ENCODE peak calls at places on chromosome 22, in six cellular contexts. B is lung, Z is pancreas, S is upper lobe of right lung, I is HCT116, L is ovary. A is an unnamed sample.

GRCh38 chr22:50318698-50319411 is 8.0 kb downstream of the DENND6B start:
- DNase-seq in B (no peak), L (no peak), Z (no peak), I (no peak), S (peak; percentile 61), A (no peak)

GRCh38 chr22:47095395-47096122 is 333.1 kb downstream of the TBC1D22A start:
- DNase-seq in B (no peak), I (no peak), L (no peak), S (no peak), Z (no peak), A (no peak)

GRCh38 chr22:50193621-50194020 is 7.2 kb upstream of the SELENOO start:
- DNase-seq in S (no peak), Z (no peak), I (no peak), B (no peak), L (no peak), A (no peak)

GRCh38 chr22:35203583-35203982 is 53.7 kb upstream of the HMGXB4 start:
- DNase-seq in I (no peak), B (no peak), Z (no peak), L (no peak), S (no peak), A (no peak)

GRCh38 chr22:43825651-43826050 is 13.5 kb upstream of the EFCAB6 start:
- DNase-seq in B (no peak), Z (no peak), I (no peak), L (no peak), S (no peak), A (no peak)

GRCh38 chr22:50537765-50538164 is 7.9 kb upstream of the KLHDC7B start:
- DNase-seq in Z (no peak), L (no peak), S (no peak), B (no peak), I (no peak), A (no peak)

GRCh38 chr22:35258144-35258988 is 1.1 kb downstream of the HMGXB4 start:
- DNase-seq in B (no peak), I (no peak), Z (peak; percentile 15), L (no peak), S (no peak), A (peak; percentile 43)

GRCh38 chr22:27810566-27810965 is 9.0 kb upstream of the MN1 start:
- DNase-seq in L (peak; percentile 91), I (no peak), B (no peak), S (no peak), Z (peak; percentile 35), A (peak; percentile 69)

GRCh38 chr22:50600541-50600940 is at the start of gene MAPK8IP2:
- DNase-seq in I (no peak), Z (no peak), S (no peak), L (no peak), B (no peak), A (no peak)

GRCh38 chr22:44399906-44400762 is 87.4 kb upstream of the SHISAL1 start:
- DNase-seq in B (no peak), S (peak; percentile 45), Z (no peak), I (no peak), L (no peak), A (no peak)

GRCh38 chr22:17412232-17412631 is 43.0 kb downstream of the CECR2 start:
- DNase-seq in L (no peak), S (peak; percentile 70), B (peak; percentile 70), Z (no peak), I (no peak), A (peak; percentile 40)

GRCh38 chr22:40094449-40094848 is 83.3 kb upstream of the TNRC6B start:
- DNase-seq in B (no peak), Z (no peak), S (no peak), L (no peak), I (no peak), A (no peak)

GRCh38 chr22:27986459-27986858 is 67.4 kb upstream of the PITPNB start:
- DNase-seq in S (no peak), B (no peak), L (no peak), I (no peak), Z (no peak), A (no peak)

GRCh38 chr22:49671331-49672012 is 156.2 kb downstream of the BRD1 start:
- DNase-seq in S (peak; percentile 29), L (no peak), Z (no peak), B (no peak), I (no peak), A (no peak)

GRCh38 chr22:16562711-16563554 is 29.7 kb downstream of the CCT8L2 start:
- DNase-seq in L (no peak), I (no peak), B (no peak), Z (no peak), S (no peak), A (no peak)

GRCh38 chr22:49845666-49846459 is 7.8 kb upstream of the ZBED4 start:
- DNase-seq in B (no peak), L (no peak), I (no peak), Z (no peak), S (peak; percentile 27), A (no peak)

GRCh38 chr22:29031236-29031982 is 30.2 kb downstream of the C22orf31 start:
- DNase-seq in I (peak; percentile 97), Z (peak; percentile 73), B (peak; percentile 66), S (peak; percentile 71), L (peak; percentile 79), A (peak; percentile 92)

GRCh38 chr22:50532824-50533344 is 3.1 kb upstream of the TYMP start:
- DNase-seq in S (no peak), L (no peak), B (no peak), Z (no peak), I (no peak), A (no peak)

GRCh38 chr22:38077096-38077495 is 6.9 kb downstream of the SLC16A8 start:
- DNase-seq in Z (no peak), S (no peak), I (no peak), B (no peak), L (no peak), A (no peak)

GRCh38 chr22:49951001-49951677 is 9.4 kb upstream of the PIM3 start:
- DNase-seq in L (no peak), B (peak; percentile 95), Z (peak; percentile 98), I (no peak), S (peak; percentile 98), A (no peak)

DNA sequence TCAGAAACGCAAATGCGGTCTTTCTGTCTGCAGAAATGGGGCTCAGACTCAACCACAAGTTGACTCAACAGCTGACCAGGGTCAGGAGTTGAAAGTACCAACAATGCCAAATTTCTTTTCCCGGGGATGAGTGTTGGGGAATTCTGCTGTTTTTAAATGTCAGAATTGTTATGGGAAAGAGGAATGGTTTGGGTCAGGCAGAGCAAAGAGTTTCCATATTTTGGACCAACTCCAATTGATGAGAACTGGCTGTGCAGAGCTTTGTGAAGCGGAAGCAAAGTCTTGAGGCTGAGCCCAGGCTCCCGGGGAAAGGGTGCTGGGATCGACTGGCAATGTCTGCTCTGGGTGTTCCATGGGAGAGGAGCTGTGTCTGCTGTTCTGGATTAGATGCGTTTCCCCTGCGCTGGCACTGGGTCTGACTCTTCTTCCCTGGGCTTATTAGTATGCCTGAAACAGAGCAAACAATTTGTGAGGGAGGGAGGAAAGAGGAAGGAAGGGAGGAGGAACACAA is 36.2 kb downstream of the TXN2 start:
- DNase-seq in L (peak; percentile 72), I (no peak), B (no peak), Z (no peak), S (no peak), A (no peak)
- TF ChIP-seq CTCF in L (no peak), I (no peak), B (no peak), Z (no peak), S (no peak), A (no peak)

DNA sequence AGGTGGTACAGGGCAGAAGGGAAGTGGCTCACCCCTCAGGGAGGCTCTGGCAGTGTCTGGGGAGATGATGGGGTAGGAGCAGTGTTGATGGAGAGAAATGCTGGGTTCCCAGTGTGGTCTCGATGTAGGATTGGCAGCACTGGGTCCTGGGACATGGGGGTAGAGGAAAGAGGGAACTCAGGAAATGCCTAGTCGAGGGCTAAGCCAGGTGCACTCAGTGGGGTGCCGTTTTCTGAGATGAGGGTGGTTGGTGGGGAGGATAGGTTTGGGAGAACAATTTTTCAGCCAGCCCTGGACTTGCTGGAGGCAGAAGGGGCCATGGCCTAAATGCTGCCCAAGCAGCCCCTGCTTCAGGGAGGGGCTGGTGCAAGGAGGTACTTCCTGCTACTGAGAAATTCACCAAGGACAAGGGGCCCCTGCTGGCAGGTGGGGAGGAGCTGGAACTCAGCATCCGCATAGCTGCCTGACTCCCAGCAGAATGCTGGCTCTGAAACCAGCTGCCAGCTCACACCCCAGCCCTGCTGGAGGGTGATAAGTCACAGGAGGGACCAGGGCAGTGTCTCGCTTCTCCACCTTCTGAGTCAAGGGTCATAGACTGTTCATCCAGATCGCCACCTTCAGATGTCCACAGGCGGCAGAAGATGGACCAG is 6.0 kb downstream of the CCDC157 start:
- DNase-seq in L (no peak), I (no peak), B (no peak), Z (no peak), S (no peak), A (no peak)
- H3K4me1 ChIP-seq in L (no peaks in the 10 kb centered on the region), I (peaks cover 3% of the 10 kb centered on the region), B (no peaks in the 10 kb centered on the region), Z (no peaks in the 10 kb centered on the region), S (no peaks in the 10 kb centered on the region), A (no peaks in the 10 kb centered on the region)

GRCh38 chr22:46079093-46079860 is 71.0 kb upstream of the PPARA start:
- DNase-seq in Z (no peak), I (no peak), L (no peak), S (peak; percentile 57), B (no peak), A (no peak)

GRCh38 chr22:46077669-46078099 is 72.6 kb upstream of the PPARA start:
- DNase-seq in L (no peak), S (no peak), I (no peak), B (no peak), Z (no peak), A (no peak)

GRCh38 chr22:46079861-46080821 is 70.2 kb upstream of the PPARA start:
- DNase-seq in S (peak; percentile 74), B (no peak), L (peak; percentile 78), I (no peak), Z (peak; percentile 71), A (no peak)

GRCh38 chr22:46076651-46077339 is 73.5 kb upstream of the PPARA start:
- DNase-seq in L (no peak), S (peak; percentile 72), Z (no peak), B (peak; percentile 57), I (no peak), A (peak; percentile 65)

GRCh38 chr22:46078241-46079092 is 71.9 kb upstream of the PPARA start:
- DNase-seq in I (no peak), L (peak; percentile 80), B (peak; percentile 62), Z (peak; percentile 74), S (peak; percentile 80), A (no peak)
- H3K4me3 ChIP-seq in I (peak overlapping the region; percentile 60), L (peak overlapping the region; percentile 78), B (no peak overlapping the region), Z (peak overlapping the region; percentile 98), S (peak overlapping the region; percentile 89), A (no peak overlapping the region)

DNA sequence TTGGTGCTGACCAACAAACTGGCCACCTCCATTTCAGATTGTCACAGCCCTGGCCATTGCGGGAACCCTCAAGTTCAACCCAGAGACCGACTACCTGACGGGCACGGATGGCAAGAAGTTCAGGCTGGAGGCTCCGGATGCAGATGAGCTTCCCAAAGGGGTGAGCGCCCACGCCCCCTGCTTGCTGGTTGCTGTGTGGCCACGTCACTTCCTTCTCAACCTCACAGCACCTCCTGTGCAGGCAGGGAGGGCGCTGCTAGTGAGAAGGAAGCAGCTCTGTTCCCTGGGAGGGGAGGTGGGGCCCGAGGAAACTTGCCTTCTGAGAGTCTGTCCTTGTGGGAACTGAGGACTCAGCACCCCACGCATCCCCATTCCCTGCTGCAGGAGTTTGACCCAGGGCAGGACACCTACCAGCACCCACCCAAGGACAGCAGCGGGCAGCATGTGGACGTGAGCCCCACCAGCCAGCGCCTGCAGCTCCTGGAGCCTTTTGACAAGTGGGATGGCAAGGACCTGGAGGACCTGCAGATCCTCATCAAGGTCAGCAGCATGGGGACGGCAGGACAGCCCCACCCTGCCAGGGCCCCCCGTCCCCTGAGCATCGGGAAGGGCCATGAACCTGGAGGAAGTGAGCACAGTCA is 19.3 kb downstream of the POLR3H start:
- DNase-seq in Z (no peak), S (no peak), I (no peak), B (no peak), L (no peak), A (no peak)
- TF ChIP-seq CTCF in Z (no peak), S (peak; percentile 4), I (no peak), B (no peak), L (no peak), A (no peak)